ENCODE peak calls at places on chromosome 21, in five cellular contexts. X, M, C, J and V are unnamed samples.

GRCh38 chr21:27248791-27249190 is 281.9 kb upstream of the ADAMTS5 start:
- DNase-seq in X (no peak), M (no peak), C (no peak), J (no peak), V (no peak)

GRCh38 chr21:45972353-45972715 is 9.2 kb upstream of the COL6A1 start:
- DNase-seq in X (no peak), M (no peak), C (no peak), J (peak; percentile 13), V (peak; percentile 12)

GRCh38 chr21:45340515-45340914 is 52.8 kb upstream of the POFUT2 start:
- DNase-seq in X (no peak), M (no peak), C (no peak), J (no peak), V (no peak)

GRCh38 chr21:39022901-39023693 is 160.2 kb downstream of the PSMG1 start:
- DNase-seq in X (no peak), M (no peak), C (no peak), J (no peak), V (peak; percentile 61)

GRCh38 chr21:41769106-41769505 is 2.3 kb upstream of the RIPK4 start:
- DNase-seq in X (no peak), M (no peak), C (no peak), J (no peak), V (no peak)

GRCh38 chr21:30349572-30349971 is 1.2 kb upstream of the KRTAP23-1 start:
- DNase-seq in X (no peak), M (no peak), C (no peak), J (no peak), V (no peak)

GRCh38 chr21:43278766-43279577 is 110.2 kb downstream of the CRYAA start:
- DNase-seq in X (no peak), M (no peak), C (no peak), J (no peak), V (no peak)

GRCh38 chr21:46489800-46490199 is 31.1 kb downstream of the DIP2A start:
- DNase-seq in X (no peak), M (no peak), C (no peak), J (no peak), V (no peak)

GRCh38 chr21:29217818-29218252 is 80.9 kb upstream of the BACH1 start:
- DNase-seq in X (no peak), M (peak; percentile 97), C (peak; percentile 35), J (no peak), V (no peak)

GRCh38 chr21:34992736-34993135 is 56.4 kb downstream of the RUNX1 start:
- DNase-seq in X (no peak), M (no peak), C (no peak), J (no peak), V (no peak)

GRCh38 chr21:46069719-46070279 is 28.1 kb upstream of the COL6A2 start:
- DNase-seq in X (no peak), M (no peak), C (no peak), J (no peak), V (no peak)

GRCh38 chr21:32306021-32306780 is 7.5 kb downstream of the MRAP start:
- DNase-seq in X (no peak), M (no peak), C (no peak), J (no peak), V (no peak)

GRCh38 chr21:46664316-46664995 is 29.0 kb downstream of the PRMT2 start:
- DNase-seq in X (no peak), M (no peak), C (peak; percentile 57), J (no peak), V (no peak)

GRCh38 chr21:17731554-17731953 is 87.6 kb downstream of the C21orf91 start:
- DNase-seq in X (no peak), M (no peak), C (no peak), J (no peak), V (no peak)

GRCh38 chr21:21232320-21232719 is 234.1 kb downstream of the NCAM2 start:
- DNase-seq in X (no peak), M (peak; percentile 2), C (no peak), J (peak; percentile 7), V (no peak)

GRCh38 chr21:26800455-26801454 is 44.5 kb downstream of the ADAMTS1 start:
- DNase-seq in X (no peak), M (no peak), C (no peak), J (no peak), V (peak; percentile 37)

GRCh38 chr21:29265690-29266479 is 32.8 kb upstream of the BACH1 start:
- DNase-seq in X (peak; percentile 3), M (no peak), C (no peak), J (no peak), V (no peak)

GRCh38 chr21:39313457-39314154 is at the start of gene BRWD1:
- DNase-seq in X (peak; percentile 67), M (peak; percentile 39), C (peak; percentile 93), J (peak; percentile 80), V (peak; percentile 75)

GRCh38 chr21:39123375-39123774 is 59.9 kb downstream of the PSMG1 start:
- DNase-seq in X (no peak), M (no peak), C (no peak), J (no peak), V (no peak)

GRCh38 chr21:16176570-16176969 is 446.8 kb downstream of the USP25 start:
- DNase-seq in X (no peak), M (no peak), C (no peak), J (no peak), V (no peak)

GRCh38 chr21:34734696-34735095 is 65.9 kb downstream of the CLIC6 start:
- DNase-seq in X (no peak), M (no peak), C (no peak), J (no peak), V (no peak)

GRCh38 chr21:38286739-38287426 is 30.1 kb downstream of the KCNJ15 start:
- DNase-seq in X (no peak), M (no peak), C (no peak), J (no peak), V (no peak)

GRCh38 chr21:16792155-16792554 is 720.7 kb upstream of the CXADR start:
- DNase-seq in X (no peak), M (no peak), C (no peak), J (no peak), V (no peak)

GRCh38 chr21:27190601-27191000 is 223.7 kb upstream of the ADAMTS5 start:
- DNase-seq in X (no peak), M (peak; percentile 34), C (no peak), J (no peak), V (no peak)

GRCh38 chr21:27406297-27407009 is 439.6 kb upstream of the ADAMTS5 start:
- DNase-seq in X (no peak), M (no peak), C (no peak), J (no peak), V (no peak)

GRCh38 chr21:44969066-44969649 is 29.3 kb downstream of the SLX9 start:
- DNase-seq in X (no peak), M (no peak), C (no peak), J (no peak), V (no peak)

GRCh38 chr21:39633043-39633442 is 20.3 kb downstream of the B3GALT5 start:
- DNase-seq in X (no peak), M (no peak), C (no peak), J (no peak), V (no peak)

GRCh38 chr21:39556176-39556575 is 56.6 kb upstream of the B3GALT5 start:
- DNase-seq in X (no peak), M (no peak), C (no peak), J (no peak), V (no peak)

GRCh38 chr21:30634906-30635305 is at the start of gene KRTAP20-2:
- DNase-seq in X (no peak), M (no peak), C (no peak), J (no peak), V (no peak)

GRCh38 chr21:42151148-42152074 is 67.5 kb upstream of the ABCG1 start:
- DNase-seq in X (no peak), M (no peak), C (peak; percentile 8), J (no peak), V (no peak)

GRCh38 chr21:42258150-42258884 is 39.4 kb downstream of the ABCG1 start:
- DNase-seq in X (peak; percentile 54), M (no peak), C (peak; percentile 25), J (peak; percentile 82), V (peak; percentile 71)

GRCh38 chr21:36759348-36760083 is 60.6 kb downstream of the SIM2 start:
- DNase-seq in X (no peak), M (no peak), C (peak; percentile 66), J (no peak), V (no peak)

GRCh38 chr21:25963186-25963585 is 207.4 kb downstream of the APP start:
- DNase-seq in X (no peak), M (no peak), C (no peak), J (peak; percentile 14), V (no peak)

GRCh38 chr21:44793269-44794030 is 8.2 kb downstream of the UBE2G2 start:
- DNase-seq in X (no peak), M (no peak), C (peak; percentile 81), J (peak; percentile 47), V (peak; percentile 53)